ENCODE peak calls at places on chromosome 2, in four cellular contexts. I is hypothalamus, E is NCI-H345, H is Ammon's horn. Z is an unnamed sample.

GRCh38 chr2:69725706-69726360 is 16.1 kb upstream of the ANXA4 start:
- DNase-seq in I (no peak), E (no peak), H (no peak), Z (no peak)

GRCh38 chr2:224073676-224074075 is 34.6 kb upstream of the SERPINE2 start:
- DNase-seq in I (no peak), E (no peak), H (no peak), Z (no peak)

GRCh38 chr2:40360652-40361051 is 91.2 kb downstream of the SLC8A1 start:
- DNase-seq in I (no peak), E (no peak), H (no peak), Z (no peak)

GRCh38 chr2:136085810-136086209 is 32.1 kb downstream of the CXCR4 start:
- DNase-seq in I (no peak), E (no peak), H (no peak), Z (no peak)

GRCh38 chr2:151388011-151388410 is 21.7 kb upstream of the RIF1 start:
- DNase-seq in I (no peak), E (no peak), H (no peak), Z (no peak)

GRCh38 chr2:47720036-47720435 is 62.9 kb upstream of the MSH6 start:
- DNase-seq in I (no peak), E (no peak), H (no peak), Z (no peak)

GRCh38 chr2:236178921-236179652 is 10.9 kb upstream of the GBX2 start:
- DNase-seq in I (no peak), E (peak), H (no peak), Z (no peak)

GRCh38 chr2:128313076-128313836 is 5.4 kb downstream of the HS6ST1 start:
- DNase-seq in I (no peak), E (no peak), H (peak), Z (no peak)

GRCh38 chr2:172283476-172283875 is 143.9 kb upstream of the ITGA6 start:
- DNase-seq in I (no peak), E (no peak), H (no peak), Z (no peak)

GRCh38 chr2:64649626-64650025 is 4.1 kb downstream of the SERTAD2 start:
- DNase-seq in I (no peak), E (no peak), H (no peak), Z (peak)

GRCh38 chr2:158497486-158497885 is 40.7 kb downstream of the PKP4 start:
- DNase-seq in I (no peak), E (no peak), H (no peak), Z (no peak)

GRCh38 chr2:46471-47345 is at the start of gene FAM110C:
- DNase-seq in I (peak), E (peak), H (peak), Z (no peak)

GRCh38 chr2:26683583-26683982 is 8.9 kb upstream of the KCNK3 start:
- DNase-seq in I (no peak), E (no peak), H (no peak), Z (no peak)

GRCh38 chr2:38477006-38477405 is 99.9 kb upstream of the ATL2 start:
- DNase-seq in I (no peak), E (no peak), H (no peak), Z (no peak)